ENCODE peak calls at places on chromosomes 6 and 20, in six cellular contexts. K is A549, H is stomach, Z is lower leg skin, G is upper lobe of left lung, T is adrenal gland. A is an unnamed sample.

GRCh38 chr6:138667408-138667807 is 106.2 kb upstream of the CCDC28A start:
- DNase-seq in T (no peak), H (no peak), Z (no peak), G (no peak), K (no peak), A (no peak)

GRCh38 chr6:12012231-12012565 is at the start of gene HIVEP1:
- DNase-seq in G (peak; percentile 92), H (peak; percentile 31), T (peak; percentile 51), K (no peak), Z (no peak), A (no peak)

GRCh38 chr6:43963877-43964658 is 163.2 kb downstream of the MRPL14 start:
- DNase-seq in G (no peak), Z (no peak), K (no peak), T (no peak), H (no peak), A (no peak)

GRCh38 chr6:154872605-154873004 is 122.5 kb upstream of the TIAM2 start:
- DNase-seq in K (no peak), T (no peak), H (no peak), G (no peak), Z (no peak), A (no peak)

GRCh38 chr6:63573899-63574553 is 1.7 kb downstream of the LOC128125822 start:
- DNase-seq in G (no peak), K (no peak), H (peak; percentile 48), Z (peak; percentile 41), T (peak; percentile 42), A (no peak)

GRCh38 chr6:22596011-22596410 is 26.6 kb downstream of the HDGFL1 start:
- DNase-seq in T (no peak), Z (no peak), H (no peak), K (no peak), G (no peak), A (no peak)

GRCh38 chr6:18211338-18211737 is 53.0 kb downstream of the DEK start:
- DNase-seq in G (no peak), Z (no peak), T (no peak), K (no peak), H (no peak), A (no peak)

GRCh38 chr6:16256781-16257180 is 18.4 kb downstream of the GMPR start:
- DNase-seq in T (no peak), H (no peak), G (no peak), Z (no peak), K (no peak), A (no peak)

GRCh38 chr6:4036581-4036980 is 42.4 kb downstream of the FAM217A start:
- DNase-seq in Z (no peak), G (no peak), K (no peak), H (no peak), T (no peak), A (no peak)
- TF ChIP-seq POLR2A in Z (no peak), G (no peak), K (no peak), H (no peak), T (no peak), A (no peak)

GRCh38 chr6:80280258-80281010 is 174.0 kb downstream of the BCKDHB start:
- DNase-seq in G (no peak), Z (no peak), K (no peak), T (no peak), H (no peak), A (no peak)
- TF ChIP-seq POLR2A in G (no peak), Z (no peak), K (no peak), T (no peak), H (no peak), A (no peak)

DNA sequence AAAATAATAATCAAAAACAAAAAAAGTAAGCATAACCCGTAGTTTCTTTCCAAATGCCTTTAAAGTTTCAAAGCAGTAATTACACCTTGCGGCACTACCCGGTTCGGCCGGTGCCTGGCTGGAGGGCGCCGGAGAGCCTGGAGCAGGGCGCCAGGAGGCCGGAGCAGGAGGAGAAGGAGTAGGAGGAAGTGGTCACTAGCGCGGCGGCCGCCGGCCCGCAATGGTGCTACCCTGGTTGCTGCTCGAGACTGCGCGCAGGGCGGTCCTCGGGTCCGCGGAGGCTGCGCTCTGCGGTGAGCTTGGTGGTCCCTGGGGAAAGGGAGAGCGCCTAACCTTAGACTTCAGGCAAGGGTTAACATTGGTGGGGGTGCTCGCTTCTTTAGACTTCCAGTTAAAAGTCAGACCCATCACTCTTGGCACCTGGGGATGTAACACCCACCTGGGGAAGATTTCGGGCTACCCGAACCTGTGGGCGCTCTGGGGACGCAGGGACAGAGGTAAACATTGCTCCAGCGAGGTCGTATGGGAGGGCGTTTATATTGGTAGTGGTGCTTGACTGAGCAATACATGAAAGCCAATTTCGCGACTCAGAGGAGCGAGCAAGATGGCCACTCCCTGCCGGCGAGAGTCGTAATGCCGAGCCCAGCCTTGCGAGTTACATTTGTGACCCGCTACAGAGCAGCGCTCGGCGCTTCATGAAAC is 5.8 kb upstream of the USP45 start:
- DNase-seq in K (peak; percentile 71), Z (peak; percentile 76), H (peak; percentile 89), G (peak; percentile 96), T (peak; percentile 78), A (peak; percentile 94)
- TF ChIP-seq POLR2A in K (peak; percentile 95), Z (no peak), H (no peak), G (peak; percentile 87), T (peak; percentile 86), A (peak; percentile 78)

DNA sequence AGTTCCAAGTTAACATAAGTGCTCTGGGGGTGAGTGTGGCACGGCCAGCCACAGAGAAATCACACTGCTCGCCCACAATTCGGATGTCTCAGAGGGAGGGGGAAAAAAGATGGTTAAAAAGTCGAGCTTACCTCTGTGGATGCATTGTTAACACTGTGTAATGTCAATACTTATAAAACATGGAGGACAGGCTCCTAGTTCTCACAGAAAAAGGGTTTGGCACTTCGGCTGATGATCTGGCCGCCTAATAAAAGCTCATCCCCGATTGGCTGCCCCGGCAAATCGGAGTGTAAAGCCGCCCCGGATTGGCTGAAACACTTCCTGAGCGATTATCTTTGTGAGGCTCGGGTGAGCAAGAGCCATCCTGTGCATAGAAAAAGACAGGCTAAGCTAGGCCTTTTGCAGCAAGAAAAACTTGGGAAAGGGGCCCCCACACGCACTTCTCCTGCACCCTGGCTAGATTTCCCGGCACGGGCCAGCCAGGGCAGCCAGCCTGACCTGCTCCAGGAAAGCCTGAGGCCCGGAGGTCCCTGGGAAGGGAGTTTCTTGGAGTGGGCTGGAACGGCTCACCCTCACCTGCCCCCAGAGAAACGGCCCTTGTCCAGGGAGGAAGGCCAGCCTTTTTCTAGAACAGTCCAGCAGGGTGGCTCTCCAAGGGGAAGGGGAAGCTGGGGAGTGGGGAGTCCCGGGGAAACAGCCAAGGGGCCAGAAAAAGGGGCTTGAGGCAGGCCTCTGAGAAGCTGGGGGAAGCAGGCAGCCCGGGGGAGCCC is at the start of gene ZMYND8:
- DNase-seq in K (peak; percentile 90), T (peak; percentile 91), H (peak; percentile 93), G (peak; percentile 69), Z (peak; percentile 95), A (peak; percentile 98)
- TF ChIP-seq POLR2A in K (no peak), T (peak; percentile 69), H (no peak), G (peak; percentile 44), Z (no peak), A (no peak)